ENCODE peak calls at places on chromosomes 3 and 15, in ten cellular contexts. M is lung, E is A673, Z is stomach, A is H1, T is H9, Y is thoracic aorta, N is PC-3, O is uterus, X is transverse colon. L is an unnamed sample.

GRCh38 chr15:71543413-71543812 is 266.9 kb upstream of the NR2E3 start:
- DNase-seq in M (no peak), E (no peak), Z (no peak), A (no peak), T (no peak), Y (no peak), N (no peak), O (no peak), X (no peak), L (no peak)

GRCh38 chr3:178236555-178237277 is 299.5 kb upstream of the KCNMB2 start:
- DNase-seq in M (no peak), E (no peak), Z (no peak), A (no peak), T (no peak), Y (no peak), N (peak; percentile 57), O (no peak), X (no peak), L (no peak)

GRCh38 chr15:85702321-85703230 is 92.1 kb downstream of the KLHL25 start:
- DNase-seq in M (no peak), E (peak; percentile 18), Z (no peak), A (no peak), T (no peak), Y (no peak), N (no peak), O (no peak), X (no peak), L (peak; percentile 81)

GRCh38 chr3:24237971-24238767 is 256.5 kb downstream of the THRB start:
- DNase-seq in M (peak; percentile 43), E (peak; percentile 82), Z (no peak), A (peak; percentile 51), T (peak; percentile 63), Y (peak; percentile 13), N (peak; percentile 92), O (peak; percentile 32), X (peak; percentile 26), L (peak; percentile 78)

GRCh38 chr3:106309274-106309673 is 440.5 kb upstream of the CBLB start:
- DNase-seq in M (no peak), E (no peak), Z (no peak), A (no peak), T (no peak), Y (no peak), N (no peak), O (no peak), X (no peak), L (no peak)

GRCh38 chr3:63279000-63279366 is 875 bp downstream of the SYNPR start:
- DNase-seq in M (no peak), E (peak; percentile 14), Z (no peak), A (peak; percentile 54), T (peak; percentile 38), Y (no peak), N (no peak), O (no peak), X (no peak), L (no peak)

GRCh38 chr15:78841891-78842290 is 30.6 kb upstream of the ADAMTS7 start:
- DNase-seq in M (no peak), E (no peak), Z (no peak), A (no peak), T (no peak), Y (no peak), N (no peak), O (no peak), X (no peak), L (no peak)

GRCh38 chr3:76310059-76310458 is 524.7 kb upstream of the ZNF717 start:
- DNase-seq in M (no peak), E (no peak), Z (no peak), A (no peak), T (no peak), Y (no peak), N (no peak), O (no peak), X (no peak), L (no peak)

GRCh38 chr3:21672303-21672702 is 78.7 kb downstream of the ZNF385D start:
- DNase-seq in M (no peak), E (no peak), Z (no peak), A (no peak), T (no peak), Y (no peak), N (peak; percentile 94), O (no peak), X (no peak), L (peak; percentile 83)

GRCh38 chr15:62453979-62454378 is 288.9 kb upstream of the C2CD4B start:
- DNase-seq in M (no peak), E (no peak), Z (no peak), A (no peak), T (no peak), Y (no peak), N (peak; percentile 71), O (no peak), X (no peak), L (no peak)

GRCh38 chr15:75024102-75024636 is 779 bp downstream of the PPCDC start:
- DNase-seq in M (no peak), E (peak; percentile 37), Z (no peak), A (no peak), T (no peak), Y (no peak), N (peak; percentile 27), O (no peak), X (no peak), L (peak; percentile 42)

GRCh38 chr15:58357529-58358476 is 74.0 kb upstream of the LIPC start:
- DNase-seq in M (no peak), E (no peak), Z (no peak), A (no peak), T (peak; percentile 37), Y (no peak), N (no peak), O (no peak), X (no peak), L (peak; percentile 27)

DNA sequence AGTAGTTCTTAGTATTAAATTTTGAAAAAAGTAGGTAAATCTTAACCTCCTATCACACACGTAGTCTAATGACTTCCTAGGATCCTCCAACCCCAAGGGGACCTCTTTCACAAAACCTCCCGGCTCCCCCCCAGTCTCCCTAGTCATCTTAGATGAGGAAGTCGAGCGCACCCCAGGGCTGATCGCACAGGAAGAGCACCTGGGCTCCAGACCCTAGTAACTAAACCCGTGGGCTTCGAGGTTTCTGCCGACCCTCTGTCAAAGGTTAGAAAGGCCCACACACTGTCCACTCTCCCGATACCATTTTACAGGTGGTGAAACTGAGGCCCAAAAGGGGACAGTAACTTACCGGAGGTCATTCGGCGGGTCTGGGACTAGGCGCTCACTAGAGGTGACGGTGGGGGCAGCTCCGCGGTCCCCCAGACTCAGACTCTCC is 349 bp downstream of the MBD4 start:
- DNase-seq in M (peak; percentile 46), E (peak; percentile 35), Z (peak; percentile 45), A (no peak), T (no peak), Y (no peak), N (no peak), O (no peak), X (peak; percentile 64), L (peak; percentile 28)
- H3K4me1 ChIP-seq in M (peaks cover 11% of the 10 kb centered on the region), E (peaks cover 24% of the 10 kb centered on the region), Z (peaks cover 54% of the 10 kb centered on the region), A (peaks cover 6% of the 10 kb centered on the region), T (peaks cover 4% of the 10 kb centered on the region), Y (peaks cover 78% of the 10 kb centered on the region), N (peaks cover 16% of the 10 kb centered on the region), O (peaks cover 12% of the 10 kb centered on the region), X (peaks cover 65% of the 10 kb centered on the region), L (peaks cover 44% of the 10 kb centered on the region)

GRCh38 chr3:196280689-196281463 is 6.7 kb downstream of the PCYT1A start:
- DNase-seq in M (no peak), E (no peak), Z (no peak), A (no peak), T (no peak), Y (no peak), N (no peak), O (no peak), X (no peak), L (no peak)
- H3K4me1 ChIP-seq in M (peaks cover 33% of the 10 kb centered on the region), E (peaks cover 13% of the 10 kb centered on the region), Z (peaks cover 23% of the 10 kb centered on the region), A (peaks cover 5% of the 10 kb centered on the region), T (peaks cover 6% of the 10 kb centered on the region), Y (peaks cover 40% of the 10 kb centered on the region), N (peaks cover 32% of the 10 kb centered on the region), O (no peaks in the 10 kb centered on the region), X (peaks cover 56% of the 10 kb centered on the region), L (peaks cover 6% of the 10 kb centered on the region)

DNA sequence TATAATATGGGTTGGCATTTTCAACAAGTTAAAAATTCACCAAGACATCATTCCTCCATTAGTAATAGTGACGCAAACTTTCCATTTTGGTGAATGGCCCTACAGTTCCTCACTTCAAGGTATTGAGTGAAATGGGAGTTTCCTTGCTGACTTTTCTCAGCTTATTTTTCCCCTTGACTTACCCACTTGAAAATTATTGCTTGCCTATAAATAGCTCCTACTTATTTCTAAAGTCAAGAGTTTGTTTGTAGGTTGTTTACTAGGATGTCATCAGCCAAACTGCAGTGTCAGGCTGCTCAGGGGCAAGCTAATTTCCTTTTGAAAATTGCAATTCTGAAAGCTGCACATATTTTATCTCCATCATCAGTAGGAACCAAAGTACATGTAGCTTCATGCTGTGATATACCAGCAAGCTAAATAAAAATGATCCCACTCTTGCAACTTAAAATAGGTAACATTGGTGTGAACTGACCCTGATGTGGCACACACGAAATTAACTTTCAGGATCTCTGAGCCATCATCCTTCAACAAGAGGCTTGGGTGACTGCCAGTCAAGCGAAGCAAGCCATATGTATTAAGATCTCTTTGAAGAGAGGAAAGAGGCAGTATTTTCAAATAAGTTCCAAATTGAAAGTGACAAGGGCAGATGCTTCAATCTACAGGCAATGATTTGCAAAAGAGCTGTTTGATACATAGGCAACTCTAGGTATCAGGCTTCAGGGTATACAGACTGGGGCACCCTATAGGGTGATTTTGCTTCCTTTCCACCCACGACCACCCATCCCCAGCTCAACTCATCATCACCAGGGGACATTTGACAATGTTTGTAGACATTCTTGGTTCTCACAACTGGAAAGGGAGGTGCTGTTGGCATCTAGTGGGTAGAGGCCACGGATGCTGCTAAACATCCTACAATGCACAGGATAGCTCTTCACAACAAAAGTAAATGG is 66.8 kb upstream of the RASGRP1 start:
- DNase-seq in M (no peak), E (no peak), Z (no peak), A (no peak), T (no peak), Y (no peak), N (no peak), O (no peak), X (no peak), L (no peak)
- H3K4me1 ChIP-seq in M (no peaks in the 10 kb centered on the region), E (no peaks in the 10 kb centered on the region), Z (no peaks in the 10 kb centered on the region), A (no peaks in the 10 kb centered on the region), T (no peaks in the 10 kb centered on the region), Y (no peaks in the 10 kb centered on the region), N (no peaks in the 10 kb centered on the region), O (no peaks in the 10 kb centered on the region), X (no peaks in the 10 kb centered on the region), L (no peaks in the 10 kb centered on the region)

DNA sequence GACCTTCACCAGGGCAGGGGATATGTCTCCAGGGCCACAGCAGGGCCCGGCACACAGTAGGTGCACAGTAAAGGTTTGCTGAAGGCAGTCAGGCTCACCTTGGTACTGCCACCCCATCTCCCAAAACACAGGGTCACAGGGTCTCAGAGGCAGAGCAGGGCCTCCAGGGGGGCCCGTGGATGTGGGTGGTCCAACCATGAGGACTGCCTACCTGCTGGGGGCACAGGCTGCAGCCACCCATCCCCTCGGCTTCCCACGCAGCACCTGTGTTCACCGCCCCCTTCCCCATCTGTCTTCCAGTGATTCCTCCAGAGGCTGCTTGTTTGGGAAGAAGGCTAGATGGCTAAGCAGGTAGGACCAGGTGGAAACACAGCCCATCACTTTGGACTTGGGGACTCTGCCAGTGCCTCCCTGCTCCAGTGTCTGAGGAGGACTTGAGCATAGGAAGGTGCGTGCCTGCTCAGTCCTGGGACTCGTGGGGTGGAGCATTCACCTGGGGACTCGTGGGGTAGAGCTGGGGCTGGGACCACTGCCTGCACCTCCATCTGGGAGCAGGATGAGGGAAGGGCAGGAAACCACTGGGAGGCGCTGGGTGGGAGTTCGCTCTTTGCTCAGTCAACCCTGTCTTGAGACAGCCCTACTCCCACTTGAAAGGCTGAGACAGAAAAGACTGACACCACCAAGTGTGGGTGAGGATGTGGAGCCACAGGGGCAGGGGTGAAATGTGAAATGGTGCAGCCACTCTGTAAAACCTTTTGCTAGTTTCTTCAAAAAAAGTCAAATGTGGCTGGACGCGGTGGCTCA is 18.8 kb upstream of the PLXND1 start:
- DNase-seq in M (no peak), E (peak; percentile 44), Z (no peak), A (peak; percentile 71), T (peak; percentile 78), Y (no peak), N (no peak), O (peak; percentile 32), X (no peak), L (peak; percentile 52)
- H3K4me1 ChIP-seq in M (no peaks in the 10 kb centered on the region), E (peaks cover 20% of the 10 kb centered on the region), Z (peaks cover 60% of the 10 kb centered on the region), A (peaks cover 7% of the 10 kb centered on the region), T (peaks cover 6% of the 10 kb centered on the region), Y (peaks cover 66% of the 10 kb centered on the region), N (peaks cover 16% of the 10 kb centered on the region), O (peaks cover 14% of the 10 kb centered on the region), X (peaks cover 63% of the 10 kb centered on the region), L (peaks cover 70% of the 10 kb centered on the region)

L was measured in endothelial cell of umbilical vein.